ENCODE peak calls at places on chromosomes 2 and 18, in four cellular contexts. J is HuH-7.5; Y is activated CD4-positive, alpha-beta T cell treated with anti-CD3 and anti-CD28 coated beads, Interleukin-2, amount 50 U/mL, for 24 hours; O is PC-3. G is an unnamed sample.
A peak's percentile ranks its signal among the peaks of the same experiment; 100 is the strongest.

GRCh38 chr2:68083346-68083745 is 20.5 kb upstream of the C1D start:
- DNase-seq in Y (no peak), O (no peak), J (no peak), G (no peak)

GRCh38 chr2:20398956-20399567 is 47.8 kb upstream of the RHOB start:
- DNase-seq in O (peak; percentile 55), Y (no peak), J (no peak), G (no peak)

GRCh38 chr2:76298022-76298421 is 587.3 kb upstream of the GCFC2 start:
- DNase-seq in Y (no peak), O (no peak), J (no peak), G (no peak)

GRCh38 chr18:9736942-9737813 is 29.1 kb downstream of the RAB31 start:
- DNase-seq in J (no peak), O (peak; percentile 85), Y (no peak), G (no peak)

GRCh38 chr18:31977270-31977872 is 34.4 kb upstream of the TRAPPC8 start:
- DNase-seq in J (no peak), O (peak; percentile 9), Y (no peak), G (no peak)

GRCh38 chr2:158931577-158931976 is 36.9 kb upstream of the TANC1 start:
- DNase-seq in O (peak; percentile 56), Y (no peak), J (no peak), G (no peak)

GRCh38 chr2:178404380-178404767 is 46.6 kb downstream of the PRKRA start:
- DNase-seq in J (no peak), Y (no peak), O (peak; percentile 84), G (no peak)

GRCh38 chr18:22846088-22846683 is 86.9 kb upstream of the RBBP8 start:
- DNase-seq in J (no peak), O (peak; percentile 60), Y (no peak), G (no peak)

GRCh38 chr2:239295377-239296019 is 105.3 kb downstream of the HDAC4 start:
- DNase-seq in Y (no peak), O (no peak), J (no peak), G (no peak)

GRCh38 chr18:11176416-11176815 is 27.0 kb upstream of the PIEZO2 start:
- DNase-seq in J (no peak), Y (no peak), O (no peak), G (no peak)

GRCh38 chr2:78261454-78261853 is 739.3 kb upstream of the LRRTM4 start:
- DNase-seq in J (no peak), Y (no peak), O (no peak), G (no peak)

GRCh38 chr2:52395912-52396311 is 1364.0 kb upstream of the NRXN1 start:
- DNase-seq in J (no peak), O (peak; percentile 37), Y (no peak), G (no peak)

GRCh38 chr2:197705912-197706838 is 1.0 kb downstream of the MARS2 start:
- DNase-seq in O (peak; percentile 17), Y (no peak), J (peak; percentile 15), G (no peak)

GRCh38 chr2:236237468-236238190 is 26.6 kb downstream of the ASB18 start:
- DNase-seq in Y (no peak), J (no peak), O (no peak), G (no peak)

GRCh38 chr2:96353032-96353561 is 17.5 kb downstream of the NCAPH start:
- DNase-seq in J (no peak), O (no peak), Y (no peak), G (no peak)

GRCh38 chr2:31937741-31938140 is 73.1 kb downstream of the MEMO1 start:
- DNase-seq in Y (no peak), O (no peak), J (no peak), G (no peak)

GRCh38 chr2:171404258-171404657 is 29.5 kb downstream of the METTL8 start:
- DNase-seq in Y (no peak), O (peak; percentile 93), J (no peak), G (no peak)

G was measured in activated naive CD8-positive, alpha-beta T cell treated with anti-CD3 and anti-CD28 coated beads, Interleukin-2, amount 50 U/mL, for 16 hours.